ENCODE peak calls at places on chromosome 14, in ten cellular contexts. One of them, this sample, is unnamed.

GRCh38 chr14:76768201-76768656 is 7.0 kb downstream of the VASH1 start:
- DNase-seq in HepG2: no peak
- DNase-seq in mesendoderm: peak; percentile 83
- DNase-seq in H1: no peak
- DNase-seq in neural progenitor cell: peak; percentile 20
- DNase-seq in astrocyte: no peak
- DNase-seq in OCI-LY7: peak; percentile 8
- DNase-seq in GM23338: peak; percentile 84
- DNase-seq in GM23248: no peak
- DNase-seq in GM12878: peak; percentile 47
- DNase-seq in this sample: no peak

GRCh38 chr14:56247495-56248087 is 129.4 kb downstream of the PELI2 start:
- DNase-seq in HepG2: peak; percentile 12
- DNase-seq in mesendoderm: no peak
- DNase-seq in H1: no peak
- DNase-seq in neural progenitor cell: no peak
- DNase-seq in astrocyte: peak; percentile 12
- DNase-seq in OCI-LY7: peak; percentile 18
- DNase-seq in GM23338: peak; percentile 33
- DNase-seq in GM23248: peak; percentile 53
- DNase-seq in GM12878: no peak
- DNase-seq in this sample: peak; percentile 71

GRCh38 chr14:70785556-70785955 is 23.8 kb downstream of the MAP3K9 start:
- DNase-seq in HepG2: no peak
- DNase-seq in mesendoderm: no peak
- DNase-seq in H1: no peak
- DNase-seq in neural progenitor cell: no peak
- DNase-seq in astrocyte: no peak
- DNase-seq in OCI-LY7: no peak
- DNase-seq in GM23338: no peak
- DNase-seq in GM23248: no peak
- DNase-seq in GM12878: no peak
- DNase-seq in this sample: no peak

GRCh38 chr14:54570651-54571415 is 3.9 kb downstream of the SAMD4A start:
- DNase-seq in HepG2: no peak
- DNase-seq in mesendoderm: no peak
- DNase-seq in H1: no peak
- DNase-seq in neural progenitor cell: no peak
- DNase-seq in astrocyte: peak; percentile 88
- DNase-seq in OCI-LY7: no peak
- DNase-seq in GM23338: no peak
- DNase-seq in GM23248: peak; percentile 91
- DNase-seq in GM12878: no peak
- DNase-seq in this sample: no peak

GRCh38 chr14:54170301-54170700 is 213.7 kb upstream of the BMP4 start:
- DNase-seq in HepG2: no peak
- DNase-seq in mesendoderm: no peak
- DNase-seq in H1: no peak
- DNase-seq in neural progenitor cell: no peak
- DNase-seq in astrocyte: no peak
- DNase-seq in OCI-LY7: no peak
- DNase-seq in GM23338: no peak
- DNase-seq in GM23248: no peak
- DNase-seq in GM12878: no peak
- DNase-seq in this sample: no peak

GRCh38 chr14:65813760-65814387 is 401.3 kb downstream of the FUT8 start:
- DNase-seq in HepG2: no peak
- DNase-seq in mesendoderm: peak; percentile 85
- DNase-seq in H1: peak; percentile 50
- DNase-seq in neural progenitor cell: peak; percentile 42
- DNase-seq in astrocyte: no peak
- DNase-seq in OCI-LY7: no peak
- DNase-seq in GM23338: peak; percentile 78
- DNase-seq in GM23248: no peak
- DNase-seq in GM12878: no peak
- DNase-seq in this sample: no peak

GRCh38 chr14:70981005-70981952 is 74.0 kb downstream of the PCNX1 start:
- DNase-seq in HepG2: no peak
- DNase-seq in mesendoderm: no peak
- DNase-seq in H1: no peak
- DNase-seq in neural progenitor cell: no peak
- DNase-seq in astrocyte: no peak
- DNase-seq in OCI-LY7: no peak
- DNase-seq in GM23338: no peak
- DNase-seq in GM23248: no peak
- DNase-seq in GM12878: no peak
- DNase-seq in this sample: no peak

GRCh38 chr14:105899071-105899641 is 372.8 kb downstream of the TMEM121 start:
- DNase-seq in HepG2: no peak
- DNase-seq in mesendoderm: no peak
- DNase-seq in H1: no peak
- DNase-seq in neural progenitor cell: no peak
- DNase-seq in astrocyte: no peak
- DNase-seq in OCI-LY7: no peak
- DNase-seq in GM23338: no peak
- DNase-seq in GM23248: no peak
- DNase-seq in GM12878: no peak
- DNase-seq in this sample: no peak

GRCh38 chr14:63468273-63468672 is 74.9 kb downstream of the PPP2R5E start:
- DNase-seq in HepG2: no peak
- DNase-seq in mesendoderm: peak; percentile 79
- DNase-seq in H1: no peak
- DNase-seq in neural progenitor cell: no peak
- DNase-seq in astrocyte: no peak
- DNase-seq in OCI-LY7: no peak
- DNase-seq in GM23338: no peak
- DNase-seq in GM23248: no peak
- DNase-seq in GM12878: peak; percentile 35
- DNase-seq in this sample: no peak

GRCh38 chr14:75793806-75794205 is 132.8 kb downstream of the TTLL5 start:
- DNase-seq in HepG2: no peak
- DNase-seq in mesendoderm: no peak
- DNase-seq in H1: no peak
- DNase-seq in neural progenitor cell: no peak
- DNase-seq in astrocyte: no peak
- DNase-seq in OCI-LY7: no peak
- DNase-seq in GM23338: peak; percentile 13
- DNase-seq in GM23248: peak; percentile 20
- DNase-seq in GM12878: no peak
- DNase-seq in this sample: no peak

GRCh38 chr14:80216818-80217217 is 5.5 kb upstream of the DIO2 start:
- DNase-seq in HepG2: no peak
- DNase-seq in mesendoderm: no peak
- DNase-seq in H1: no peak
- DNase-seq in neural progenitor cell: no peak
- DNase-seq in astrocyte: peak; percentile 34
- DNase-seq in OCI-LY7: no peak
- DNase-seq in GM23338: no peak
- DNase-seq in GM23248: no peak
- DNase-seq in GM12878: no peak
- DNase-seq in this sample: no peak

GRCh38 chr14:84937449-84937848 is 592.5 kb upstream of the FLRT2 start:
- DNase-seq in HepG2: no peak
- DNase-seq in mesendoderm: peak; percentile 5
- DNase-seq in H1: no peak
- DNase-seq in neural progenitor cell: no peak
- DNase-seq in astrocyte: no peak
- DNase-seq in OCI-LY7: no peak
- DNase-seq in GM23338: no peak
- DNase-seq in GM23248: no peak
- DNase-seq in GM12878: no peak
- DNase-seq in this sample: no peak

GRCh38 chr14:103563089-103563620 is 395 bp downstream of the COA8 start:
- DNase-seq in HepG2: peak; percentile 57
- DNase-seq in mesendoderm: no peak
- DNase-seq in H1: no peak
- DNase-seq in neural progenitor cell: no peak
- DNase-seq in astrocyte: no peak
- DNase-seq in OCI-LY7: no peak
- DNase-seq in GM23338: peak; percentile 80
- DNase-seq in GM23248: no peak
- DNase-seq in GM12878: no peak
- DNase-seq in this sample: no peak

GRCh38 chr14:54549862-54550261 is 17.1 kb upstream of the SAMD4A start:
- DNase-seq in HepG2: no peak
- DNase-seq in mesendoderm: peak; percentile 34
- DNase-seq in H1: no peak
- DNase-seq in neural progenitor cell: no peak
- DNase-seq in astrocyte: no peak
- DNase-seq in OCI-LY7: no peak
- DNase-seq in GM23338: peak; percentile 39
- DNase-seq in GM23248: peak; percentile 29
- DNase-seq in GM12878: no peak
- DNase-seq in this sample: peak; percentile 70

GRCh38 chr14:68182492-68182891 is 362.9 kb downstream of the RAD51B start:
- DNase-seq in HepG2: no peak
- DNase-seq in mesendoderm: no peak
- DNase-seq in H1: no peak
- DNase-seq in neural progenitor cell: no peak
- DNase-seq in astrocyte: no peak
- DNase-seq in OCI-LY7: no peak
- DNase-seq in GM23338: no peak
- DNase-seq in GM23248: no peak
- DNase-seq in GM12878: peak; percentile 78
- DNase-seq in this sample: no peak

GRCh38 chr14:36951380-36951911 is 221.0 kb downstream of the SLC25A21 start:
- DNase-seq in HepG2: no peak
- DNase-seq in mesendoderm: no peak
- DNase-seq in H1: no peak
- DNase-seq in neural progenitor cell: no peak
- DNase-seq in astrocyte: no peak
- DNase-seq in OCI-LY7: no peak
- DNase-seq in GM23338: no peak
- DNase-seq in GM23248: no peak
- DNase-seq in GM12878: no peak
- DNase-seq in this sample: no peak

GRCh38 chr14:29521526-29522137 is 406.0 kb downstream of the PRKD1 start:
- DNase-seq in HepG2: no peak
- DNase-seq in mesendoderm: peak; percentile 60
- DNase-seq in H1: peak; percentile 21
- DNase-seq in neural progenitor cell: peak; percentile 62
- DNase-seq in astrocyte: no peak
- DNase-seq in OCI-LY7: peak; percentile 3
- DNase-seq in GM23338: peak; percentile 76
- DNase-seq in GM23248: peak; percentile 25
- DNase-seq in GM12878: no peak
- DNase-seq in this sample: peak; percentile 62

GRCh38 chr14:51353901-51354300 is 113.9 kb downstream of the TMX1 start:
- DNase-seq in HepG2: no peak
- DNase-seq in mesendoderm: no peak
- DNase-seq in H1: no peak
- DNase-seq in neural progenitor cell: no peak
- DNase-seq in astrocyte: no peak
- DNase-seq in OCI-LY7: no peak
- DNase-seq in GM23338: no peak
- DNase-seq in GM23248: no peak
- DNase-seq in GM12878: no peak
- DNase-seq in this sample: no peak

GRCh38 chr14:71430321-71431168 is 501.7 kb upstream of the RGS6 start:
- DNase-seq in HepG2: no peak
- DNase-seq in mesendoderm: no peak
- DNase-seq in H1: no peak
- DNase-seq in neural progenitor cell: no peak
- DNase-seq in astrocyte: no peak
- DNase-seq in OCI-LY7: no peak
- DNase-seq in GM23338: no peak
- DNase-seq in GM23248: no peak
- DNase-seq in GM12878: peak; percentile 73
- DNase-seq in this sample: no peak

GRCh38 chr14:105519946-105520698 is 6.3 kb upstream of the TMEM121 start:
- DNase-seq in HepG2: no peak
- DNase-seq in mesendoderm: no peak
- DNase-seq in H1: no peak
- DNase-seq in neural progenitor cell: no peak
- DNase-seq in astrocyte: no peak
- DNase-seq in OCI-LY7: no peak
- DNase-seq in GM23338: no peak
- DNase-seq in GM23248: no peak
- DNase-seq in GM12878: no peak
- DNase-seq in this sample: peak; percentile 65

GRCh38 chr14:29821665-29822429 is 105.8 kb downstream of the PRKD1 start:
- DNase-seq in HepG2: no peak
- DNase-seq in mesendoderm: no peak
- DNase-seq in H1: no peak
- DNase-seq in neural progenitor cell: no peak
- DNase-seq in astrocyte: no peak
- DNase-seq in OCI-LY7: no peak
- DNase-seq in GM23338: no peak
- DNase-seq in GM23248: no peak
- DNase-seq in GM12878: no peak
- DNase-seq in this sample: no peak

GRCh38 chr14:22926316-22926715 is 2.9 kb downstream of the PRMT5 start:
- DNase-seq in HepG2: no peak
- DNase-seq in mesendoderm: no peak
- DNase-seq in H1: no peak
- DNase-seq in neural progenitor cell: no peak
- DNase-seq in astrocyte: peak; percentile 21
- DNase-seq in OCI-LY7: peak; percentile 74
- DNase-seq in GM23338: no peak
- DNase-seq in GM23248: peak; percentile 64
- DNase-seq in GM12878: no peak
- DNase-seq in this sample: no peak
- H3K4me2 ChIP-seq in HepG2: no peak overlapping the region
- H3K4me2 ChIP-seq in mesendoderm: no peak overlapping the region
- H3K4me2 ChIP-seq in H1: no peak overlapping the region
- H3K4me2 ChIP-seq in neural progenitor cell: no peak overlapping the region
- H3K4me2 ChIP-seq in astrocyte: peak overlapping the region; percentile 23
- H3K4me2 ChIP-seq in OCI-LY7: peak overlapping the region; percentile 76
- H3K4me2 ChIP-seq in GM23338: no peak overlapping the region
- H3K4me2 ChIP-seq in GM23248: peak overlapping the region; percentile 21
- H3K4me2 ChIP-seq in GM12878: no peak overlapping the region
- H3K4me2 ChIP-seq in this sample: peak overlapping the region; percentile 95

GRCh38 chr14:24838945-24839616 is 205.1 kb upstream of the GZMB start:
- DNase-seq in HepG2: peak; percentile 66
- DNase-seq in mesendoderm: no peak
- DNase-seq in H1: no peak
- DNase-seq in neural progenitor cell: peak; percentile 27
- DNase-seq in astrocyte: no peak
- DNase-seq in OCI-LY7: no peak
- DNase-seq in GM23338: no peak
- DNase-seq in GM23248: peak; percentile 22
- DNase-seq in GM12878: no peak
- DNase-seq in this sample: no peak
- H3K4me1 ChIP-seq in HepG2: peaks cover 76% of the 10 kb centered on the region
- H3K4me1 ChIP-seq in mesendoderm: no peaks in the 10 kb centered on the region
- H3K4me1 ChIP-seq in H1: peaks cover 4% of the 10 kb centered on the region
- H3K4me1 ChIP-seq in neural progenitor cell: peaks cover 16% of the 10 kb centered on the region
- H3K4me1 ChIP-seq in astrocyte: peaks cover 6% of the 10 kb centered on the region
- H3K4me1 ChIP-seq in OCI-LY7: no peaks in the 10 kb centered on the region
- H3K4me1 ChIP-seq in GM23338: peaks cover 4% of the 10 kb centered on the region
- H3K4me1 ChIP-seq in GM23248: peaks cover 11% of the 10 kb centered on the region
- H3K4me1 ChIP-seq in GM12878: no peaks in the 10 kb centered on the region
- H3K4me1 ChIP-seq in this sample: no peaks in the 10 kb centered on the region

GRCh38 chr14:100340454-100340813 is 17.3 kb downstream of the SLC25A47 start:
- DNase-seq in HepG2: no peak
- DNase-seq in mesendoderm: no peak
- DNase-seq in H1: no peak
- DNase-seq in neural progenitor cell: no peak
- DNase-seq in astrocyte: no peak
- DNase-seq in OCI-LY7: no peak
- DNase-seq in GM23338: no peak
- DNase-seq in GM23248: no peak
- DNase-seq in GM12878: no peak
- DNase-seq in this sample: no peak
- H3K4me2 ChIP-seq in HepG2: no peak overlapping the region
- H3K4me2 ChIP-seq in mesendoderm: no peak overlapping the region
- H3K4me2 ChIP-seq in H1: no peak overlapping the region
- H3K4me2 ChIP-seq in neural progenitor cell: no peak overlapping the region
- H3K4me2 ChIP-seq in astrocyte: no peak overlapping the region
- H3K4me2 ChIP-seq in OCI-LY7: no peak overlapping the region
- H3K4me2 ChIP-seq in GM23338: no peak overlapping the region
- H3K4me2 ChIP-seq in GM23248: no peak overlapping the region
- H3K4me2 ChIP-seq in GM12878: no peak overlapping the region
- H3K4me2 ChIP-seq in this sample: no peak overlapping the region

GRCh38 chr14:22555573-22556011 is 33.4 kb downstream of the DAD1 start:
- DNase-seq in HepG2: no peak
- DNase-seq in mesendoderm: no peak
- DNase-seq in H1: no peak
- DNase-seq in neural progenitor cell: no peak
- DNase-seq in astrocyte: peak; percentile 64
- DNase-seq in OCI-LY7: peak; percentile 58
- DNase-seq in GM23338: no peak
- DNase-seq in GM23248: peak; percentile 19
- DNase-seq in GM12878: peak; percentile 84
- DNase-seq in this sample: peak; percentile 59
- H3K4me1 ChIP-seq in HepG2: peaks cover 48% of the 10 kb centered on the region
- H3K4me1 ChIP-seq in mesendoderm: no peaks in the 10 kb centered on the region
- H3K4me1 ChIP-seq in H1: peaks cover 2% of the 10 kb centered on the region
- H3K4me1 ChIP-seq in neural progenitor cell: peaks cover under 1% of the 10 kb centered on the region
- H3K4me1 ChIP-seq in astrocyte: peaks cover 28% of the 10 kb centered on the region
- H3K4me1 ChIP-seq in OCI-LY7: peaks cover 91% of the 10 kb centered on the region
- H3K4me1 ChIP-seq in GM23338: peaks cover 37% of the 10 kb centered on the region
- H3K4me1 ChIP-seq in GM23248: peaks cover 12% of the 10 kb centered on the region
- H3K4me1 ChIP-seq in GM12878: peaks cover 73% of the 10 kb centered on the region
- H3K4me1 ChIP-seq in this sample: peaks cover 43% of the 10 kb centered on the region